ENCODE peak calls at places on chromosomes 7 and 10, in nine cellular contexts. A, R, M, X, J, O, L, E and D are unnamed samples.
A peak's percentile ranks its signal among the peaks of the same experiment; 100 is the strongest.

GRCh38 chr7:94360926-94361325 is 33.8 kb upstream of the COL1A2 start:
- DNase-seq in A (no peak), E (no peak), X (no peak), L (no peak), O (no peak), M (no peak), R (no peak), J (no peak), D (no peak)

GRCh38 chr7:44398953-44399574 is 73.7 kb upstream of the CAMK2B start:
- DNase-seq in L (no peak), M (no peak), O (no peak), E (no peak), R (no peak), A (no peak), J (no peak), X (no peak), D (no peak)

GRCh38 chr10:94349327-94349726 is 13.4 kb downstream of the NOC3L start:
- DNase-seq in M (no peak), R (peak; percentile 32), A (no peak), L (no peak), E (no peak), O (no peak), X (no peak), J (no peak), D (no peak)

GRCh38 chr7:155526225-155526624 is 20.1 kb downstream of the CNPY1 start:
- DNase-seq in R (no peak), A (no peak), J (no peak), E (no peak), M (no peak), O (no peak), L (no peak), X (no peak), D (no peak)

GRCh38 chr7:148912758-148913541 is 28.9 kb upstream of the EZH2 start:
- DNase-seq in J (no peak), A (no peak), X (no peak), M (no peak), O (no peak), E (no peak), R (no peak), L (no peak), D (no peak)

GRCh38 chr10:44300666-44301649 is 83.9 kb downstream of the CXCL12 start:
- DNase-seq in R (peak; percentile 88), L (no peak), X (no peak), O (no peak), E (peak; percentile 95), A (peak; percentile 55), M (peak; percentile 48), J (peak; percentile 98), D (no peak)

GRCh38 chr7:132683967-132684690 is 107.9 kb upstream of the PLXNA4 start:
- DNase-seq in R (no peak), X (no peak), M (no peak), E (no peak), O (no peak), L (no peak), A (no peak), J (no peak), D (no peak)

GRCh38 chr10:132443998-132444876 is 47.2 kb downstream of the PWWP2B start:
- DNase-seq in M (no peak), L (no peak), X (no peak), E (no peak), J (no peak), R (no peak), O (no peak), A (no peak), D (no peak)

GRCh38 chr10:25501912-25502311 is 327.1 kb downstream of the GPR158 start:
- DNase-seq in R (no peak), J (no peak), A (no peak), L (no peak), X (no peak), M (no peak), O (no peak), E (no peak), D (no peak)

GRCh38 chr10:79390551-79391229 is 43.4 kb downstream of the PPIF start:
- DNase-seq in X (peak; percentile 24), R (no peak), M (peak; percentile 19), A (no peak), J (no peak), E (no peak), O (no peak), L (peak; percentile 28), D (no peak)

GRCh38 chr7:45721949-45722598 is 147.9 kb downstream of the ADCY1 start:
- DNase-seq in M (no peak), O (no peak), J (no peak), E (no peak), R (no peak), A (no peak), X (peak; percentile 28), L (no peak), D (no peak)

GRCh38 chr7:124171068-124171467 is 138.2 kb upstream of the TMEM229A start:
- DNase-seq in L (peak; percentile 55), M (peak; percentile 16), A (no peak), E (peak; percentile 16), R (peak; percentile 14), J (no peak), O (peak; percentile 9), X (no peak), D (peak; percentile 47)

GRCh38 chr10:129787557-129787956 is 176.5 kb downstream of the EBF3 start:
- DNase-seq in L (no peak), R (no peak), M (no peak), O (no peak), J (no peak), A (no peak), X (no peak), E (no peak), D (no peak)

GRCh38 chr7:101156277-101156676 is 2.0 kb downstream of the AP1S1 start:
- DNase-seq in E (no peak), A (no peak), M (no peak), X (no peak), L (no peak), O (no peak), J (no peak), R (no peak), D (no peak)
- TF ChIP-seq CTCF in E (no peak), A (no peak), M (no peak), X (peak; percentile 54), L (no peak), O (no peak), J (peak; percentile 39), R (no peak), D (no peak)

GRCh38 chr10:70478191-70479160 is at the start of gene PALD1:
- DNase-seq in M (peak; percentile 89), R (peak; percentile 61), J (no peak), O (peak; percentile 77), L (no peak), E (peak; percentile 68), A (peak; percentile 72), X (peak; percentile 80), D (peak; percentile 51)
- TF ChIP-seq CTCF in M (peak; percentile 22), R (no peak), J (no peak), O (no peak), L (no peak), E (no peak), A (peak; percentile 22), X (peak; percentile 11), D (no peak)

DNA sequence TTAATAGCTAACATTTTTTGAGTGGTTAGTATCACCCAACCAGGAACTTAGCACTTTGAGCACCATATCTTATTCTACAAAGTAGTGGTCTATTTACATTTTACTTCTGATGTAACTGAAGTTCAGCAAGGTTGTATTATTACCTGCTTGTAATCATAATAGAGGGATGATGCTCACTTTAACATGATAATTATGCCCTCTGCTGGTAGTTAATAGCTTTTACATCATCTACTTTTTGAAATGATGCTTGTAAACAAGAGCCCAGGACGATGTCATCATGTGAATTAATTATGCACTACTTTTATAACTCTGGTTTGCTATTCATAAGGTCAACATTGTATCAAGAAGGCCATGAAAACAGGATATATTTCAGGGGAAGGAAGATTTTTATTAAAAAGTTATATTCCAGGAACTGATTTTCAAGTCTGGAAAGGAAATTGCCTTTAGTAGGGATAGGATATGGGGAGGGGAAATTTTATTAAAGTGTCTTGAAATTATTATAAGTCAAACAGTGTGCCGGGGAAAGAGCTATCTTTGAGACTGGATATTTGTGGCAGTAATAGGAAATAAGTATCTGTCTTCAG is 80.3 kb upstream of the SCIN start:
- DNase-seq in R (peak; percentile 49), E (no peak), L (no peak), O (no peak), A (no peak), J (no peak), X (no peak), M (no peak), D (no peak)
- TF ChIP-seq CTCF in R (peak; percentile 83), E (peak; percentile 39), L (peak; percentile 46), O (peak; percentile 74), A (peak; percentile 31), J (peak; percentile 44), X (peak; percentile 76), M (no peak), D (peak; percentile 53)

GRCh38 chr10:6207658-6208057 is 4.9 kb downstream of the PFKFB3 start:
- DNase-seq in L (no peak), M (no peak), R (peak; percentile 66), E (no peak), A (no peak), X (no peak), J (no peak), O (no peak), D (no peak)
- TF ChIP-seq CTCF in L (no peak), M (no peak), R (no peak), E (no peak), A (no peak), X (no peak), J (no peak), O (no peak), D (no peak)